ENCODE peak calls at places on chromosomes 11 and 22, in five cellular contexts. W, C, N, F and I are unnamed samples.

GRCh38 chr11:8203980-8204379 is 35.2 kb upstream of the RIC3 start:
- DNase-seq in W (no peak), C (no peak), N (no peak), F (no peak), I (no peak)

GRCh38 chr11:116232364-116232801 is 540.4 kb downstream of the BUD13 start:
- DNase-seq in W (no peak), C (no peak), N (no peak), F (no peak), I (no peak)

GRCh38 chr11:120306519-120307242 is 18.4 kb upstream of the TLCD5 start:
- DNase-seq in W (no peak), C (peak; percentile 82), N (peak; percentile 72), F (peak; percentile 80), I (no peak)

GRCh38 chr11:11857769-11858168 is 16.0 kb downstream of the USP47 start:
- DNase-seq in W (no peak), C (no peak), N (no peak), F (peak; percentile 59), I (no peak)

GRCh38 chr11:12888525-12889158 is 120.5 kb upstream of the RASSF10 start:
- DNase-seq in W (peak; percentile 75), C (peak; percentile 72), N (peak; percentile 81), F (peak; percentile 94), I (peak; percentile 72)

GRCh38 chr11:66288866-66289547 is at the start of gene YIF1A:
- DNase-seq in W (peak; percentile 99), C (peak; percentile 99), N (peak; percentile 99), F (peak; percentile 99), I (peak; percentile 98)

GRCh38 chr11:75795276-75796090 is 19.5 kb upstream of the UVRAG start:
- DNase-seq in W (no peak), C (no peak), N (no peak), F (no peak), I (no peak)

GRCh38 chr11:65434057-65434666 is 11.6 kb downstream of the NEAT1 start:
- DNase-seq in W (no peak), C (no peak), N (no peak), F (no peak), I (peak; percentile 11)

GRCh38 chr11:35969089-35970046 is 25.5 kb downstream of the LDLRAD3 start:
- DNase-seq in W (no peak), C (no peak), N (no peak), F (no peak), I (peak; percentile 43)

GRCh38 chr11:95791385-95792033 is 1.2 kb downstream of the CEP57 start:
- DNase-seq in W (peak; percentile 55), C (no peak), N (no peak), F (no peak), I (no peak)

GRCh38 chr22:38414009-38414395 is 41.0 kb downstream of the KCNJ4 start:
- DNase-seq in W (no peak), C (no peak), N (peak; percentile 4), F (no peak), I (peak; percentile 32)

GRCh38 chr11:48109046-48109666 is 107.5 kb upstream of the OR4B1 start:
- DNase-seq in W (peak; percentile 70), C (no peak), N (peak; percentile 35), F (no peak), I (no peak)

GRCh38 chr22:49569286-49570031 is 258.2 kb downstream of the BRD1 start:
- DNase-seq in W (no peak), C (no peak), N (no peak), F (no peak), I (peak; percentile 67)

GRCh38 chr11:15720460-15720859 is 605.7 kb downstream of the INSC start:
- DNase-seq in W (no peak), C (no peak), N (no peak), F (no peak), I (no peak)

GRCh38 chr11:94525933-94526332 is 13.7 kb downstream of the C11orf97 start:
- DNase-seq in W (peak; percentile 74), C (peak; percentile 48), N (peak; percentile 29), F (peak; percentile 14), I (peak; percentile 73)

GRCh38 chr11:58999291-58999680 is 60.0 kb downstream of the GLYATL1 start:
- DNase-seq in W (no peak), C (no peak), N (no peak), F (no peak), I (no peak)

GRCh38 chr11:111376453-111376871 is 2.6 kb downstream of the POU2AF1 start:
- DNase-seq in W (no peak), C (no peak), N (no peak), F (no peak), I (no peak)

GRCh38 chr11:63804259-63804658 is 9.0 kb upstream of the SPINDOC start:
- DNase-seq in W (no peak), C (no peak), N (no peak), F (no peak), I (no peak)

GRCh38 chr11:9462172-9462799 is 1.5 kb downstream of the ZNF143 start:
- DNase-seq in W (no peak), C (no peak), N (no peak), F (peak; percentile 14), I (no peak)

GRCh38 chr11:121249039-121249663 is 43.4 kb upstream of the SC5D start:
- DNase-seq in W (peak; percentile 75), C (peak; percentile 17), N (peak; percentile 58), F (peak; percentile 77), I (no peak)

GRCh38 chr22:35627267-35628041 is 10.3 kb upstream of the MB start:
- DNase-seq in W (peak; percentile 68), C (peak; percentile 91), N (peak; percentile 78), F (peak; percentile 85), I (peak; percentile 86)

GRCh38 chr22:27170491-27170890 is 513.1 kb downstream of the MIAT start:
- DNase-seq in W (no peak), C (peak; percentile 92), N (no peak), F (no peak), I (no peak)

GRCh38 chr11:5689551-5689983 is at the start of gene TRIM22:
- DNase-seq in W (peak; percentile 87), C (peak; percentile 72), N (peak; percentile 24), F (peak; percentile 81), I (no peak)

GRCh38 chr11:108985611-108986279 is 320.9 kb downstream of the DDX10 start:
- DNase-seq in W (no peak), C (no peak), N (no peak), F (no peak), I (no peak)

GRCh38 chr11:106585061-106585460 is 433.2 kb downstream of the GUCY1A2 start:
- DNase-seq in W (peak; percentile 27), C (peak; percentile 13), N (peak; percentile 7), F (peak; percentile 63), I (no peak)

GRCh38 chr11:33065445-33066178 is 26.2 kb downstream of the TCP11L1 start:
- DNase-seq in W (peak; percentile 73), C (no peak), N (peak; percentile 83), F (peak; percentile 92), I (peak; percentile 90)

GRCh38 chr11:1546536-1547466 is 25.3 kb downstream of the DUSP8 start:
- DNase-seq in W (peak; percentile 25), C (no peak), N (peak; percentile 95), F (peak; percentile 89), I (peak; percentile 53)

GRCh38 chr11:120931057-120931779 is 92.7 kb upstream of the TBCEL start:
- DNase-seq in W (peak; percentile 0), C (no peak), N (no peak), F (peak; percentile 63), I (no peak)

GRCh38 chr22:27697888-27698287 is 103.7 kb downstream of the MN1 start:
- DNase-seq in W (no peak), C (no peak), N (no peak), F (no peak), I (no peak)

GRCh38 chr11:91085985-91086384 is 863.1 kb upstream of the CHORDC1 start:
- DNase-seq in W (no peak), C (no peak), N (no peak), F (no peak), I (no peak)

GRCh38 chr22:23388492-23389009 is 191.5 kb downstream of the IGLL1 start:
- DNase-seq in W (no peak), C (no peak), N (no peak), F (no peak), I (no peak)

GRCh38 chr11:85977751-85978160 is 91.1 kb downstream of the PICALM start:
- DNase-seq in W (no peak), C (no peak), N (no peak), F (no peak), I (no peak)

GRCh38 chr11:111310723-111311122 is 12.4 kb downstream of the POU2AF3 start:
- DNase-seq in W (no peak), C (no peak), N (no peak), F (peak; percentile 20), I (no peak)

GRCh38 chr11:126311464-126312291 is 7.8 kb downstream of the DCPS start:
- DNase-seq in W (peak; percentile 75), C (no peak), N (no peak), F (no peak), I (no peak)

GRCh38 chr11:2521681-2522630 is 77.1 kb downstream of the KCNQ1 start:
- DNase-seq in W (no peak), C (no peak), N (peak; percentile 8), F (no peak), I (peak; percentile 27)

GRCh38 chr11:94638278-94638901 is 71.2 kb downstream of the PIWIL4 start:
- DNase-seq in W (no peak), C (no peak), N (no peak), F (no peak), I (no peak)